ENCODE peak calls at places on chromosome 13, in ten cellular contexts. B, V, L, X, I, H, O, S, C and N are unnamed samples.

GRCh38 chr13:20231839-20232555 is at the start of gene GJB6:
- DNase-seq in V (no peak), L (peak; percentile 82), O (peak; percentile 52), H (no peak), X (no peak), I (no peak), S (no peak), C (no peak), B (no peak), N (no peak)

GRCh38 chr13:84645196-84646071 is 763.2 kb upstream of the SLITRK1 start:
- DNase-seq in H (no peak), L (no peak), C (no peak), V (peak; percentile 87), O (no peak), B (peak; percentile 71), S (no peak), I (no peak), X (no peak), N (no peak)

GRCh38 chr13:37143901-37144300 is 38.4 kb upstream of the CSNK1A1L start:
- DNase-seq in C (no peak), O (no peak), I (no peak), V (no peak), B (peak; percentile 82), S (no peak), L (no peak), X (no peak), H (no peak), N (no peak)

GRCh38 chr13:40982772-40983171 is 36.3 kb downstream of the ELF1 start:
- DNase-seq in V (no peak), B (peak; percentile 52), I (no peak), L (no peak), H (no peak), C (no peak), S (no peak), X (no peak), O (peak; percentile 37), N (no peak)

GRCh38 chr13:41516166-41516565 is 58.8 kb downstream of the RGCC start:
- DNase-seq in O (no peak), L (no peak), S (no peak), I (no peak), H (no peak), B (no peak), V (no peak), X (no peak), C (no peak), N (no peak)

GRCh38 chr13:80755925-80756324 is 415.0 kb upstream of the SPRY2 start:
- DNase-seq in O (peak; percentile 4), B (no peak), H (no peak), C (no peak), X (no peak), V (no peak), L (no peak), S (no peak), I (no peak), N (no peak)

GRCh38 chr13:113032291-113032690 is 63.3 kb downstream of the MCF2L start:
- DNase-seq in B (no peak), O (no peak), V (no peak), X (no peak), H (no peak), I (no peak), C (no peak), S (no peak), L (no peak), N (no peak)

GRCh38 chr13:27619711-27620376 is 485 bp downstream of the LNX2 start:
- DNase-seq in H (peak; percentile 8), V (no peak), I (no peak), X (no peak), L (no peak), B (peak; percentile 21), C (peak; percentile 78), S (peak; percentile 12), O (no peak), N (no peak)

GRCh38 chr13:50917572-50917971 is 8.0 kb downstream of the RNASEH2B start:
- DNase-seq in H (no peak), L (no peak), B (no peak), V (no peak), S (no peak), I (no peak), C (no peak), O (no peak), X (no peak), N (no peak)

GRCh38 chr13:29855784-29856183 is 5.4 kb upstream of the UBL3 start:
- DNase-seq in S (no peak), I (no peak), L (no peak), X (no peak), H (no peak), O (no peak), B (no peak), C (no peak), V (no peak), N (no peak)

GRCh38 chr13:32045963-32046785 is 14.6 kb downstream of the FRY start:
- DNase-seq in V (no peak), O (peak; percentile 56), H (no peak), B (peak; percentile 56), L (no peak), X (no peak), I (no peak), S (no peak), C (no peak), N (no peak)

GRCh38 chr13:30719521-30719914 is 15.8 kb upstream of the ALOX5AP start:
- DNase-seq in X (no peak), I (no peak), L (no peak), S (no peak), H (no peak), B (peak; percentile 22), O (no peak), C (no peak), V (no peak), N (no peak)

GRCh38 chr13:30353601-30354000 is 46.2 kb upstream of the KATNAL1 start:
- DNase-seq in B (no peak), X (no peak), L (no peak), V (no peak), C (no peak), O (no peak), I (no peak), S (no peak), H (no peak), N (no peak)

GRCh38 chr13:73657821-73658540 is 476.2 kb downstream of the KLF12 start:
- DNase-seq in X (peak; percentile 19), O (no peak), S (no peak), B (no peak), I (no peak), L (no peak), H (no peak), V (no peak), C (peak; percentile 72), N (peak; percentile 30)

GRCh38 chr13:94195715-94196114 is 283.8 kb downstream of the DCT start:
- DNase-seq in B (peak; percentile 96), O (peak; percentile 20), H (no peak), S (no peak), C (no peak), L (no peak), X (no peak), I (no peak), V (peak; percentile 67), N (no peak)

GRCh38 chr13:99308481-99309087 is 1.4 kb upstream of the GPR183 start:
- DNase-seq in L (no peak), C (no peak), V (no peak), X (no peak), O (no peak), I (no peak), S (no peak), H (no peak), B (peak; percentile 63), N (no peak)

GRCh38 chr13:102863590-102863989 is 17.8 kb downstream of the ERCC5 start:
- DNase-seq in B (no peak), C (peak; percentile 85), I (no peak), O (no peak), V (no peak), H (no peak), L (no peak), X (no peak), S (no peak), N (no peak)

GRCh38 chr13:24563087-24563486 is 50.5 kb upstream of the PARP4 start:
- DNase-seq in S (no peak), X (no peak), V (no peak), I (no peak), L (no peak), C (no peak), H (no peak), B (no peak), O (no peak), N (no peak)

DNA sequence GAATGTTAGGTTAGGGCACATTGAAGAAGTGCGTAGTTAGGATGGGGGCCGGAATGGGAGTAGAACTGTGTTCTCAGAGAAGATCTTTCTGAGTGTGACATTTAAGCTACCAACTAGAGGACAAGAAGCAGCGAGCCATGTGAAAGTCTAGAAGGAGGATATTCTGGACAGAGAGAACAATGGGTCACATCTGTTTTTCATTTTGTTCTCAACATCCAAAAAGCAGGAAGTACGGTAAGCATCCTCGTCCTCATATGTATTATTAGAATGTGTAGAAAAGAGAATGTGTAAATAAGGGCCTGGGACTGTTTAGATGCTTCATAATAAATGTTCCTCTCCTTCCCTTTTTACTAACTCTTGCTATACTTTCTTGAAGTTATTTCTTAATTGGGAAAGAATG is 44.5 kb upstream of the PARP4 start:
- DNase-seq in B (no peak), L (no peak), I (no peak), X (no peak), O (no peak), H (no peak), V (no peak), S (no peak), C (no peak), N (no peak)
- TF ChIP-seq CTCF in B (no peak), L (no peak), I (no peak), X (no peak), O (no peak), H (no peak), V (no peak), S (no peak), C (no peak), N (no peak)

DNA sequence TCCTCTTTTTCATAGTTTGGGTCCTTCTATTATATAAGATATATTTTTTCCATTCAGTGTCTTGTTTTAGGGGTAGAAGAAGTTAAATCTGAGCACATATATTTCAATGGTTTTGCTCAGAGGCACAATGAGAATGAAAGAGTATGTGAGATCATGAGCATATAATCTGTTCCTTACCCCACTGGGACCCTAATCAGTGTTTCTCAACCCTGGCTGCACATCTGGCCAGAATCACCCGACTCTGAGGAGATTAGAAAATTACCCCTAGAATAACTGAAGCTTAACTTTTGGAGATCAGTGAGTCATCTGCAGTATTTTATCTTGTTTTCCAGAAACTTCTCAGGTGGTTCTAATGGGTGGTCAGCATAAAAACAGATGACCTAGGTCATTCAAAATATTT is 782 bp downstream of the CYSLTR2 start:
- DNase-seq in I (no peak), S (no peak), L (no peak), O (no peak), X (no peak), B (no peak), V (no peak), C (no peak), H (no peak), N (no peak)
- H3K4me3 ChIP-seq in I (no peak overlapping the region), S (no peak overlapping the region), L (no peak overlapping the region), O (no peak overlapping the region), X (no peak overlapping the region), B (no peak overlapping the region), V (no peak overlapping the region), C (no peak overlapping the region), H (no peak overlapping the region), N (no peak overlapping the region)

GRCh38 chr13:74794582-74794981 is 660.4 kb upstream of the KLF12 start:
- DNase-seq in C (no peak), S (no peak), H (no peak), B (no peak), V (no peak), L (no peak), X (no peak), I (no peak), O (no peak), N (no peak)
- TF ChIP-seq CTCF in C (no peak), S (no peak), H (no peak), B (peak; percentile 24), V (no peak), L (peak; percentile 20), X (no peak), I (no peak), O (no peak), N (no peak)

GRCh38 chr13:52406629-52407028 is 657 bp upstream of the THSD1 start:
- DNase-seq in I (no peak), V (no peak), L (no peak), X (no peak), C (no peak), O (no peak), H (no peak), B (no peak), S (no peak), N (no peak)
- H3K4me3 ChIP-seq in I (no peak overlapping the region), V (peak overlapping the region; percentile 66), L (peak overlapping the region; percentile 54), X (no peak overlapping the region), C (peak overlapping the region; percentile 68), O (no peak overlapping the region), H (peak overlapping the region; percentile 81), B (peak overlapping the region; percentile 70), S (no peak overlapping the region), N (peak overlapping the region; percentile 76)